ENCODE peak calls at places on chromosomes 13 and 19, in five cellular contexts. One of them, this sample, is unnamed. For H3K9me3 and H3K4me1, the result is how much of the 10 kb centered on the place peaks cover.

GRCh38 chr13:65638572-65639168 is 1591.5 kb downstream of the PCDH9 start:
- DNase-seq in pancreas: no peak
- DNase-seq in OCI-LY7: peak
- DNase-seq in ovary: no peak
- DNase-seq in heart left ventricle: no peak
- DNase-seq in this sample: no peak

GRCh38 chr13:98004107-98004506 is 50.6 kb downstream of the IPO5 start:
- DNase-seq in pancreas: no peak
- DNase-seq in heart left ventricle: no peak
- DNase-seq in OCI-LY7: no peak
- DNase-seq in ovary: no peak
- DNase-seq in this sample: no peak

GRCh38 chr13:36421447-36421846 is 10.8 kb upstream of the CCNA1 start:
- DNase-seq in pancreas: no peak
- DNase-seq in OCI-LY7: no peak
- DNase-seq in heart left ventricle: no peak
- DNase-seq in ovary: no peak
- DNase-seq in this sample: no peak

GRCh38 chr19:4059931-4060620 is 6.6 kb downstream of the ZBTB7A start:
- DNase-seq in heart left ventricle: peak
- DNase-seq in ovary: peak
- DNase-seq in pancreas: peak
- DNase-seq in OCI-LY7: peak
- DNase-seq in this sample: peak

GRCh38 chr19:30046522-30046921 is 104.5 kb downstream of the URI1 start:
- DNase-seq in heart left ventricle: no peak
- DNase-seq in pancreas: no peak
- DNase-seq in ovary: no peak
- DNase-seq in OCI-LY7: peak
- DNase-seq in this sample: peak

GRCh38 chr19:1811472-1811894 is 593 bp downstream of the ATP8B3 start:
- DNase-seq in pancreas: peak
- DNase-seq in heart left ventricle: peak
- DNase-seq in ovary: peak
- DNase-seq in OCI-LY7: peak
- DNase-seq in this sample: no peak

GRCh38 chr13:96053003-96053703 is at the start of gene UGGT2:
- DNase-seq in OCI-LY7: no peak
- DNase-seq in ovary: peak
- DNase-seq in pancreas: peak
- DNase-seq in heart left ventricle: peak
- DNase-seq in this sample: no peak

GRCh38 chr19:48319647-48320537 is 5.5 kb upstream of the EMP3 start:
- DNase-seq in OCI-LY7: peak
- DNase-seq in pancreas: peak
- DNase-seq in ovary: peak
- DNase-seq in heart left ventricle: peak
- DNase-seq in this sample: peak

GRCh38 chr19:45276284-45276687 is 25.2 kb downstream of the MARK4 start:
- DNase-seq in pancreas: no peak
- DNase-seq in OCI-LY7: peak
- DNase-seq in heart left ventricle: no peak
- DNase-seq in ovary: peak
- DNase-seq in this sample: no peak

GRCh38 chr19:7505682-7506384 is 10.1 kb upstream of the ZNF358 start:
- DNase-seq in ovary: peak
- DNase-seq in OCI-LY7: peak
- DNase-seq in pancreas: peak
- DNase-seq in heart left ventricle: no peak
- DNase-seq in this sample: no peak

GRCh38 chr19:2484178-2484937 is 8.4 kb downstream of the GADD45B start:
- DNase-seq in OCI-LY7: no peak
- DNase-seq in pancreas: no peak
- DNase-seq in ovary: no peak
- DNase-seq in heart left ventricle: no peak
- DNase-seq in this sample: no peak

GRCh38 chr13:23865898-23866297 is 23.3 kb downstream of the MIPEP start:
- DNase-seq in pancreas: no peak
- DNase-seq in heart left ventricle: no peak
- DNase-seq in OCI-LY7: peak
- DNase-seq in ovary: no peak
- DNase-seq in this sample: no peak

GRCh38 chr19:46287585-46287984 is 9.3 kb upstream of the HIF3A start:
- DNase-seq in pancreas: no peak
- DNase-seq in heart left ventricle: no peak
- DNase-seq in ovary: no peak
- DNase-seq in OCI-LY7: no peak
- DNase-seq in this sample: no peak

GRCh38 chr19:13132471-13133166 is 14.6 kb downstream of the NACC1 start:
- DNase-seq in heart left ventricle: no peak
- DNase-seq in pancreas: no peak
- DNase-seq in OCI-LY7: no peak
- DNase-seq in ovary: no peak
- DNase-seq in this sample: peak

GRCh38 chr13:46211116-46211515 is 612 bp upstream of the LRRC63 start:
- DNase-seq in OCI-LY7: no peak
- DNase-seq in ovary: no peak
- DNase-seq in pancreas: no peak
- DNase-seq in heart left ventricle: no peak
- DNase-seq in this sample: no peak

GRCh38 chr13:84870190-84870589 is 929.0 kb downstream of the SLITRK6 start:
- DNase-seq in OCI-LY7: peak
- DNase-seq in heart left ventricle: no peak
- DNase-seq in ovary: no peak
- DNase-seq in pancreas: no peak
- DNase-seq in this sample: no peak

GRCh38 chr19:2016041-2016807 is 710 bp upstream of the BTBD2 start:
- DNase-seq in pancreas: peak
- DNase-seq in OCI-LY7: peak
- DNase-seq in heart left ventricle: peak
- DNase-seq in ovary: peak
- DNase-seq in this sample: peak

GRCh38 chr13:34708914-34709313 is 233.2 kb upstream of the NBEA start:
- DNase-seq in OCI-LY7: no peak
- DNase-seq in heart left ventricle: no peak
- DNase-seq in ovary: no peak
- DNase-seq in pancreas: no peak
- DNase-seq in this sample: no peak

GRCh38 chr13:51519839-51520238 is 64.4 kb upstream of the WDFY2 start:
- DNase-seq in heart left ventricle: no peak
- DNase-seq in ovary: no peak
- DNase-seq in pancreas: no peak
- DNase-seq in OCI-LY7: no peak
- DNase-seq in this sample: no peak

GRCh38 chr13:27172495-27172842 is 858 bp upstream of the USP12 start:
- DNase-seq in ovary: no peak
- DNase-seq in pancreas: no peak
- DNase-seq in OCI-LY7: peak
- DNase-seq in heart left ventricle: no peak
- DNase-seq in this sample: no peak

GRCh38 chr19:55935206-55935605 is 3.1 kb upstream of the NLRP13 start:
- DNase-seq in OCI-LY7: no peak
- DNase-seq in heart left ventricle: no peak
- DNase-seq in pancreas: no peak
- DNase-seq in ovary: no peak
- DNase-seq in this sample: no peak

GRCh38 chr19:55931936-55932386 is at the start of gene NLRP13:
- DNase-seq in pancreas: no peak
- DNase-seq in heart left ventricle: no peak
- DNase-seq in ovary: no peak
- DNase-seq in OCI-LY7: no peak
- DNase-seq in this sample: no peak

GRCh38 chr19:55927991-55928390 is 4.1 kb downstream of the NLRP13 start:
- DNase-seq in OCI-LY7: no peak
- DNase-seq in heart left ventricle: no peak
- DNase-seq in pancreas: no peak
- DNase-seq in ovary: no peak
- DNase-seq in this sample: no peak

GRCh38 chr19:55930996-55931515 is 1.1 kb downstream of the NLRP13 start:
- DNase-seq in heart left ventricle: no peak
- DNase-seq in pancreas: no peak
- DNase-seq in OCI-LY7: no peak
- DNase-seq in ovary: no peak
- DNase-seq in this sample: no peak
- H3K9me3 ChIP-seq in heart left ventricle: under half
- H3K9me3 ChIP-seq in pancreas: under half
- H3K9me3 ChIP-seq in OCI-LY7: under half
- H3K9me3 ChIP-seq in ovary: under half
- H3K9me3 ChIP-seq in this sample: under half

GRCh38 chr13:59687028-59687427 is 476.7 kb downstream of the DIAPH3 start:
- DNase-seq in ovary: no peak
- DNase-seq in heart left ventricle: no peak
- DNase-seq in pancreas: no peak
- DNase-seq in OCI-LY7: no peak
- DNase-seq in this sample: no peak

GRCh38 chr13:59689057-59689456 is 474.7 kb downstream of the DIAPH3 start:
- DNase-seq in pancreas: no peak
- DNase-seq in ovary: no peak
- DNase-seq in heart left ventricle: no peak
- DNase-seq in OCI-LY7: no peak
- DNase-seq in this sample: no peak

GRCh38 chr13:59690857-59691500 is 472.7 kb downstream of the DIAPH3 start:
- DNase-seq in ovary: no peak
- DNase-seq in OCI-LY7: no peak
- DNase-seq in heart left ventricle: no peak
- DNase-seq in pancreas: no peak
- DNase-seq in this sample: no peak

GRCh38 chr13:59696229-59696628 is 467.5 kb downstream of the DIAPH3 start:
- DNase-seq in OCI-LY7: no peak
- DNase-seq in ovary: no peak
- DNase-seq in pancreas: no peak
- DNase-seq in heart left ventricle: no peak
- DNase-seq in this sample: no peak

GRCh38 chr13:59691501-59692066 is 472.1 kb downstream of the DIAPH3 start:
- DNase-seq in ovary: no peak
- DNase-seq in OCI-LY7: no peak
- DNase-seq in heart left ventricle: no peak
- DNase-seq in pancreas: no peak
- DNase-seq in this sample: no peak
- H3K4me1 ChIP-seq in ovary: under half
- H3K4me1 ChIP-seq in OCI-LY7: under half
- H3K4me1 ChIP-seq in heart left ventricle: under half
- H3K4me1 ChIP-seq in pancreas: under half
- H3K4me1 ChIP-seq in this sample: under half

GRCh38 chr13:99355267-99356215 is 48.3 kb upstream of the GPR183 start:
- DNase-seq in OCI-LY7: no peak
- DNase-seq in heart left ventricle: no peak
- DNase-seq in ovary: no peak
- DNase-seq in pancreas: no peak
- DNase-seq in this sample: no peak
- H3K27ac ChIP-seq in OCI-LY7: no peak
- H3K27ac ChIP-seq in heart left ventricle: peak
- H3K27ac ChIP-seq in ovary: no peak
- H3K27ac ChIP-seq in pancreas: peak
- H3K27ac ChIP-seq in this sample: peak

GRCh38 chr19:52638601-52639000 is 446 bp upstream of the ZNF83 start:
- DNase-seq in OCI-LY7: no peak
- DNase-seq in heart left ventricle: peak
- DNase-seq in pancreas: no peak
- DNase-seq in ovary: peak
- DNase-seq in this sample: no peak
- H3K9me3 ChIP-seq in OCI-LY7: under half
- H3K9me3 ChIP-seq in heart left ventricle: under half
- H3K9me3 ChIP-seq in pancreas: under half
- H3K9me3 ChIP-seq in ovary: under half
- H3K9me3 ChIP-seq in this sample: under half

GRCh38 chr13:44403720-44404063 is 30.1 kb downstream of the SERP2 start:
- DNase-seq in pancreas: no peak
- DNase-seq in heart left ventricle: no peak
- DNase-seq in OCI-LY7: no peak
- DNase-seq in ovary: no peak
- DNase-seq in this sample: no peak
- H3K4me1 ChIP-seq in pancreas: under half
- H3K4me1 ChIP-seq in heart left ventricle: under half
- H3K4me1 ChIP-seq in OCI-LY7: under half
- H3K4me1 ChIP-seq in ovary: under half
- H3K4me1 ChIP-seq in this sample: under half